ENCODE peak calls at places on chromosomes 3 and 15, in eight cellular contexts. M is NCI-H2029; W is activated T-cell treated with anti-CD3 and anti-CD28 coated beads, Interleukin-2, amount 50 U/mL, for 1 hour; I is T-helper 2 cell; D is HepG2; K is NCI-H524; X is activated naive CD4-positive, alpha-beta T cell; G is GM12865. P is an unnamed sample.

GRCh38 chr15:52503788-52504496 is 24.7 kb downstream of the MYO5A start:
- DNase-seq in M (no peak), W (no peak), I (no peak), D (no peak), K (no peak), X (no peak), G (peak; percentile 74), P (no peak)

GRCh38 chr3:194711913-194712312 is 26.2 kb downstream of the FAM43A start:
- DNase-seq in M (no peak), W (no peak), I (no peak), D (peak; percentile 32), K (no peak), X (no peak), G (no peak), P (no peak)

GRCh38 chr15:65085990-65086679 is 9.6 kb downstream of the KBTBD13 start:
- DNase-seq in M (no peak), W (no peak), I (no peak), D (peak; percentile 72), K (peak; percentile 30), X (no peak), G (peak; percentile 40), P (no peak)

GRCh38 chr3:165491487-165491886 is 295.3 kb upstream of the SLITRK3 start:
- DNase-seq in M (no peak), W (no peak), I (no peak), D (no peak), K (no peak), X (no peak), G (no peak), P (no peak)

GRCh38 chr3:161349529-161350278 is 21.6 kb downstream of the SPTSSB start:
- DNase-seq in M (no peak), W (no peak), I (no peak), D (peak; percentile 18), K (no peak), X (no peak), G (peak; percentile 13), P (no peak)

GRCh38 chr15:60804986-60805949 is 326.3 kb upstream of the ICE2 start:
- DNase-seq in M (peak; percentile 12), W (no peak), I (no peak), D (no peak), K (no peak), X (no peak), G (no peak), P (no peak)

GRCh38 chr3:99878005-99878404 is 60.3 kb downstream of the CMSS1 start:
- DNase-seq in M (no peak), W (no peak), I (no peak), D (peak; percentile 67), K (no peak), X (no peak), G (peak; percentile 42), P (no peak)

GRCh38 chr3:121718205-121718846 is 31.2 kb downstream of the GOLGB1 start:
- DNase-seq in M (no peak), W (no peak), I (no peak), D (no peak), K (no peak), X (no peak), G (no peak), P (no peak)

GRCh38 chr3:117622130-117622841 is 912.7 kb downstream of the TUSC7 start:
- DNase-seq in M (no peak), W (no peak), I (no peak), D (no peak), K (no peak), X (no peak), G (no peak), P (no peak)

GRCh38 chr3:198062068-198062465 is 102.0 kb downstream of the LMLN start:
- DNase-seq in M (no peak), W (no peak), I (no peak), D (no peak), K (no peak), X (no peak), G (no peak), P (no peak)

GRCh38 chr3:52798978-52799476 is 4.4 kb downstream of the ITIH3 start:
- DNase-seq in M (no peak), W (no peak), I (no peak), D (peak; percentile 41), K (no peak), X (no peak), G (peak; percentile 45), P (no peak)

GRCh38 chr3:108185536-108185935 is 36.7 kb downstream of the IFT57 start:
- DNase-seq in M (no peak), W (no peak), I (no peak), D (no peak), K (no peak), X (no peak), G (no peak), P (no peak)

GRCh38 chr3:35790764-35791163 is 151.4 kb downstream of the ARPP21 start:
- DNase-seq in M (no peak), W (no peak), I (no peak), D (no peak), K (no peak), X (no peak), G (no peak), P (no peak)

GRCh38 chr3:29525254-29525881 is 244.5 kb downstream of the RBMS3 start:
- DNase-seq in M (peak; percentile 23), W (no peak), I (no peak), D (peak; percentile 0), K (no peak), X (no peak), G (peak; percentile 9), P (no peak)

GRCh38 chr3:55534876-55535275 is 47.8 kb upstream of the WNT5A start:
- DNase-seq in M (no peak), W (no peak), I (no peak), D (no peak), K (no peak), X (no peak), G (peak; percentile 9), P (no peak)

GRCh38 chr3:192864943-192865342 is 52.7 kb downstream of the MB21D2 start:
- DNase-seq in M (no peak), W (no peak), I (no peak), D (no peak), K (peak; percentile 73), X (no peak), G (peak; percentile 82), P (no peak)

GRCh38 chr3:64224826-64225606 is at the start of gene PRICKLE2:
- DNase-seq in M (no peak), W (no peak), I (no peak), D (no peak), K (peak; percentile 17), X (no peak), G (peak; percentile 91), P (peak; percentile 19)

GRCh38 chr3:32414527-32415202 is 23.0 kb downstream of the CMTM7 start:
- DNase-seq in M (no peak), W (no peak), I (no peak), D (no peak), K (no peak), X (no peak), G (no peak), P (no peak)

GRCh38 chr3:49158108-49158709 is 7.9 kb downstream of the CCDC71 start:
- DNase-seq in M (no peak), W (peak; percentile 67), I (no peak), D (peak; percentile 74), K (no peak), X (no peak), G (peak; percentile 57), P (no peak)

GRCh38 chr3:118987466-118987865 is 47.2 kb downstream of the IGSF11 start:
- DNase-seq in M (peak; percentile 2), W (no peak), I (no peak), D (no peak), K (no peak), X (no peak), G (no peak), P (peak; percentile 83)

GRCh38 chr3:11021611-11022011 is 29.1 kb downstream of the SLC6A1 start:
- DNase-seq in M (no peak), W (no peak), I (no peak), D (no peak), K (no peak), X (no peak), G (no peak), P (no peak)

GRCh38 chr3:23809840-23810341 is 4.1 kb downstream of the UBE2E1 start:
- DNase-seq in M (peak; percentile 48), W (no peak), I (no peak), D (no peak), K (no peak), X (no peak), G (peak; percentile 54), P (no peak)

GRCh38 chr15:66883322-66883911 is 181.4 kb downstream of the SMAD6 start:
- DNase-seq in M (no peak), W (no peak), I (no peak), D (peak; percentile 77), K (no peak), X (no peak), G (no peak), P (no peak)

GRCh38 chr15:66955001-66955516 is 110.3 kb upstream of the SMAD3 start:
- DNase-seq in M (no peak), W (no peak), I (no peak), D (no peak), K (no peak), X (no peak), G (no peak), P (no peak)